ENCODE peak calls at places on chromosomes 6 and 20, in seven cellular contexts. G is fibroblast of lung, Q is upper lobe of right lung, K is HCT116, X is PC-3, U is sigmoid colon, J is lower leg skin. R is an unnamed sample.

GRCh38 chr6:134217110-134217509 is 100.8 kb downstream of the SGK1 start:
- DNase-seq in X (no peak), G (peak), Q (no peak), U (no peak), K (no peak), J (no peak), R (no peak)

GRCh38 chr20:22966787-22967464 is 68.2 kb upstream of the SSTR4 start:
- DNase-seq in X (no peak), Q (no peak), K (no peak), G (no peak), J (no peak), U (no peak), R (no peak)

GRCh38 chr6:161151660-161152526 is 122.0 kb downstream of the AGPAT4 start:
- DNase-seq in Q (no peak), J (no peak), X (no peak), G (no peak), K (no peak), U (peak), R (no peak)

GRCh38 chr6:69732640-69733039 is 64.2 kb downstream of the LMBRD1 start:
- DNase-seq in K (no peak), X (peak), J (no peak), G (no peak), U (no peak), Q (no peak), R (no peak)

GRCh38 chr6:120378582-120379220 is 955.6 kb downstream of the TBC1D32 start:
- DNase-seq in U (no peak), X (peak), G (peak), K (peak), J (no peak), Q (no peak), R (no peak)

GRCh38 chr6:128763599-128764300 is 119.2 kb upstream of the LAMA2 start:
- DNase-seq in J (no peak), Q (no peak), K (no peak), G (no peak), U (no peak), X (no peak), R (no peak)

GRCh38 chr20:61807426-61808160 is 258.1 kb downstream of the TAF4 start:
- DNase-seq in U (no peak), Q (peak), X (no peak), K (no peak), G (no peak), J (no peak), R (no peak)

GRCh38 chr20:41232971-41233926 is 84.3 kb downstream of the ZHX3 start:
- DNase-seq in G (peak), U (no peak), X (peak), K (no peak), Q (no peak), J (no peak), R (peak)

GRCh38 chr6:125738276-125738675 is 11.2 kb upstream of the HEY2 start:
- DNase-seq in K (no peak), U (no peak), G (no peak), X (no peak), J (no peak), Q (no peak), R (no peak)

GRCh38 chr6:21539621-21540100 is 53.9 kb upstream of the SOX4 start:
- DNase-seq in G (no peak), J (no peak), X (no peak), Q (no peak), U (no peak), K (no peak), R (no peak)

GRCh38 chr6:21537660-21538059 is 55.9 kb upstream of the SOX4 start:
- DNase-seq in K (no peak), U (no peak), X (no peak), G (no peak), J (no peak), Q (no peak), R (no peak)

GRCh38 chr6:21533678-21534077 is 59.9 kb upstream of the SOX4 start:
- DNase-seq in Q (no peak), J (no peak), X (peak), K (no peak), G (peak), U (no peak), R (no peak)

GRCh38 chr6:21536280-21536766 is 57.2 kb upstream of the SOX4 start:
- DNase-seq in X (no peak), K (no peak), J (no peak), G (no peak), U (no peak), Q (no peak), R (no peak)

DNA sequence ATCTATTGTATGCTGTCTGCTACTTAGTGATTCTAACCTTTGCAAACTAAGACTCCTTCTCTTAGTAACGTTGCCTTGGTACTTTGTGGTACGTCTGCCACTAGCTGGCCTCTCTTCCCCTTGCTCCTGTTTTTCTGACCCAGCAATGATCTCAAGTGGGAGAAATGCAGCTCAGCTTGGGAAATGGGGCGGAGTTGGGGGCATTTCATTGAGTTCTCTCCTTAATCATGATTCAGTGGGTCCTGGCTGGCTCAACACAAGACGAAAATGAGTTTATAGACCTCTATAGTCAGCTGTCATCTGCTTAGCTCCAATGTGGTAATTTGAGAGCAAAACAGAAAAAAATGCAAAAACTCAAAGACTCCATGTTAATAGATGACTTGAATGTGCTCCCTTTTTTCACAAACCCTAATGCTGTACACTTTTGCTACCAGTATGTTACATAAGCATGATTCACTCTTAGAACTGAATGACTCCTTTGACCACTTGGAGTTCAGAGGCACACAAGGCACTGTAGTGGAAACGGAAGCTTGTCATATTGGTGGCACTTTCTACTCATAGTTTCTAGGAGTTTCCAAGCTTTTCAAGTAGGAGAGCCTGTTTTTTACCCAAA is 55.3 kb upstream of the SOX4 start:
- DNase-seq in J (no peak), Q (no peak), G (peak), X (peak), K (no peak), U (no peak), R (no peak)
- H3K4me3 ChIP-seq in J (no peak), Q (no peak), G (no peak), X (no peak), K (no peak), U (no peak), R (no peak)

DNA sequence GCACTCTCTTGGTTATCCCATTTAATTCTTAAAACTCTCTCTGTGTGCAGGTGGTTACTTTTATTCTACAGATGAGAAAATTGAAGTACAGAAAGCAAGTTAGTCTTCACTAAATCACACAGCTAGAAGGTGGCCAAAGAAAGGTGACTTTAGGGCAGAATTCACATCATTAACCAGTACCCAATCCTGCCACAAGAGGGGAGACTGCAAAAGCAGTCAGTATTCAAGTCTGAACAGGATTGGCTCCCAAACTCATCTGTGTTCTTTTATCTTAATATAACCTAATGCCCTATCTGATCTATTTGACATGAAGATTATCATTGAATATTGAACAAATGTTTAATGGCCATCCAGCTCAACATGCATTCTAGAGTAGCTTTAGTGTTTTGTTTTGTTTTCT is 225.3 kb upstream of the FAM83B start:
- DNase-seq in J (no peak), X (no peak), Q (no peak), G (no peak), U (no peak), K (peak), R (no peak)
- TF ChIP-seq CTCF in J (no peak), X (no peak), Q (no peak), G (no peak), U (no peak), K (peak), R (no peak)

GRCh38 chr6:48777411-48777810 is 666.4 kb upstream of the PTCHD4 start:
- DNase-seq in K (no peak), G (no peak), U (no peak), J (no peak), Q (no peak), X (no peak), R (no peak)

GRCh38 chr6:48774276-48774675 is 663.3 kb upstream of the PTCHD4 start:
- DNase-seq in K (no peak), G (no peak), J (no peak), Q (no peak), X (no peak), U (no peak), R (no peak)

DNA sequence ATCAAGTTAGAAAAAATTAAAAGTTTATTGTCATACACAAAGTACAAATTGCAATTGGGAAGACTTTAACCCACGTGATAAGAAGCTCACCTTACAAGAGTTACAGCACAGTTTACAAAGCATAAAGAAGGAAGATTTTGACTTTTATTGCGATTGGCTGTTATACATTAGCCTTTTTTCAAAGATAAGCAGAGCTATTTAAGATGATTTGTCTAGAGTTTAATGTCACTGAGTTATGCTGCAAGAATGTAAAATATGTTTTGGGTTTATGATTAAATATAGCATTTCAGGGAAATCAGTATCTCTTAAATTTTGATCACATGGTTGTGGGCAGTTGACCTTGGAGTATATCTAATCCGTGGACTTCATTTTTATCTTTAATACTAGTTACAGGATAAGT is 664.2 kb upstream of the PTCHD4 start:
- DNase-seq in X (peak), U (no peak), K (no peak), Q (no peak), J (no peak), G (peak), R (no peak)
- H3K4me3 ChIP-seq in X (no peak), U (no peak), K (no peak), Q (no peak), J (no peak), G (no peak), R (no peak)

GRCh38 chr6:97978855-97979271 is 695.8 kb upstream of the MMS22L start:
- DNase-seq in X (peak), Q (no peak), K (peak), G (no peak), J (no peak), U (no peak), R (no peak)
- TF ChIP-seq CTCF in X (peak), Q (no peak), K (peak), G (no peak), J (no peak), U (no peak), R (no peak)

GRCh38 chr6:154157706-154158105 is 118.7 kb downstream of the OPRM1 start:
- DNase-seq in G (no peak), U (no peak), K (no peak), Q (no peak), J (no peak), X (no peak), R (no peak)

GRCh38 chr6:154159126-154159525 is 120.1 kb downstream of the OPRM1 start:
- DNase-seq in X (no peak), K (no peak), J (no peak), U (no peak), G (no peak), Q (no peak), R (no peak)

GRCh38 chr6:154165488-154165887 is 126.4 kb downstream of the OPRM1 start:
- DNase-seq in U (no peak), G (no peak), X (no peak), Q (no peak), J (no peak), K (no peak), R (no peak)

GRCh38 chr6:154164397-154164796 is 125.4 kb downstream of the OPRM1 start:
- DNase-seq in K (no peak), J (no peak), G (peak), X (no peak), Q (no peak), U (peak), R (peak)

DNA sequence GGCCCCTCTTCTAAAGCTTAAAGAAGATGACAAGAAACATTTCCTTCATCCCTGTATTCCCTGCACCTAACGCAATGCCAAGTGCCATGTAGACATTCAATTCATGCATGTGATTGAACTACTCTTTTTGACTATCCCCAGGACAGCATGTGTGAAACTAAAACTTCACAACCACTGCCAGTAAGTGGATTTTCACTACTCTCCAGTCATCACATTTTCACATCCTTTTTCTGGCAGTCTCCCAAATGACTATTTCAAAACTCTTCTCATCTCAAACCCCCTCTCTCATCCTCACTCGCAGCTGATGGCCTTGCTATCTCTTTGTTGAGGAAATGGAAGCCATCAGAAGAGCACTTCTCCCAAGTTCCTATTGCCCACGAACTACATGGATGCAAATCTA is 122.6 kb downstream of the OPRM1 start:
- DNase-seq in X (no peak), U (no peak), K (no peak), J (no peak), G (no peak), Q (no peak), R (no peak)
- H3K4me3 ChIP-seq in X (no peak), U (no peak), K (no peak), J (no peak), G (no peak), Q (no peak), R (no peak)

GRCh38 chr6:154705471-154706113 is 27.6 kb upstream of the SCAF8 start:
- DNase-seq in J (no peak), X (peak), U (no peak), K (no peak), G (no peak), Q (no peak), R (no peak)
- TF ChIP-seq CTCF in J (no peak), X (peak), U (no peak), K (no peak), G (no peak), Q (no peak), R (no peak)

GRCh38 chr6:111087106-111087835 is at the start of gene SLC16A10:
- DNase-seq in U (peak), K (peak), J (peak), G (peak), Q (peak), X (peak), R (no peak)

GRCh38 chr6:111087871-111088667 is 766 bp downstream of the SLC16A10 start:
- DNase-seq in X (no peak), K (peak), U (no peak), G (peak), J (no peak), Q (peak), R (no peak)

GRCh38 chr6:111086685-111087084 is 618 bp upstream of the SLC16A10 start:
- DNase-seq in K (no peak), U (no peak), J (no peak), G (no peak), Q (no peak), X (no peak), R (no peak)

GRCh38 chr6:111090766-111091165 is 3.5 kb downstream of the SLC16A10 start:
- DNase-seq in U (no peak), K (no peak), G (no peak), Q (no peak), J (no peak), X (no peak), R (no peak)

GRCh38 chr6:111088668-111089003 is 1.3 kb downstream of the SLC16A10 start:
- DNase-seq in Q (no peak), K (no peak), X (no peak), J (no peak), G (no peak), U (no peak), R (no peak)
- H3K4me3 ChIP-seq in Q (peak), K (peak), X (peak), J (no peak), G (no peak), U (peak), R (no peak)

R was measured in AG04449.